ENCODE peak calls at places on chromosomes 12 and 14, in eight cellular contexts. X is left ventricle myocardium inferior, M is body of pancreas, V is colonic mucosa, F is fibroblast of lung, H is foreskin keratinocyte, K is transverse colon, L is tibial artery. A is an unnamed sample. For H3K27me3, the result is how much of the 10 kb centered on the place peaks cover.

GRCh38 chr14:69135133-69135532 is 17.8 kb downstream of the DCAF5 start:
- DNase-seq in X (no peak), M (no peak), V (no peak), F (no peak), H (no peak), K (no peak), L (no peak), A (no peak)

GRCh38 chr12:96121271-96121711 is 72.9 kb upstream of the ELK3 start:
- DNase-seq in X (no peak), M (peak), V (no peak), F (peak), H (no peak), K (no peak), L (no peak), A (no peak)

GRCh38 chr12:6943719-6944380 is at the start of the genes C12orf57 and RNU7-1:
- DNase-seq in X (peak), M (peak), V (peak), F (no peak), H (peak), K (peak), L (peak), A (peak)

GRCh38 chr14:100651999-100652508 is 64.8 kb upstream of the BEGAIN start:
- DNase-seq in X (no peak), M (peak), V (no peak), F (peak), H (peak), K (no peak), L (no peak), A (peak)

GRCh38 chr12:124861492-124861891 is 2.2 kb downstream of the SCARB1 start:
- DNase-seq in X (peak), M (peak), V (peak), F (peak), H (no peak), K (peak), L (peak), A (peak)

GRCh38 chr12:107847430-107847829 is 72.9 kb downstream of the ASCL4 start:
- DNase-seq in X (no peak), M (no peak), V (no peak), F (no peak), H (no peak), K (no peak), L (no peak), A (peak)

GRCh38 chr12:113242560-113242959 is 21.3 kb downstream of the TPCN1 start:
- DNase-seq in X (no peak), M (no peak), V (no peak), F (no peak), H (no peak), K (no peak), L (no peak), A (no peak)

GRCh38 chr14:76995279-76996035 is 33.1 kb downstream of the IRF2BPL start:
- DNase-seq in X (no peak), M (peak), V (no peak), F (no peak), H (no peak), K (no peak), L (no peak), A (no peak)

GRCh38 chr12:44015333-44015941 is 179.6 kb downstream of the TMEM117 start:
- DNase-seq in X (no peak), M (no peak), V (no peak), F (peak), H (peak), K (no peak), L (no peak), A (peak)

GRCh38 chr12:27293463-27293862 is 39.2 kb upstream of the BMAL2 start:
- DNase-seq in X (peak), M (peak), V (peak), F (peak), H (no peak), K (peak), L (no peak), A (no peak)

GRCh38 chr12:3544296-3544965 is 53.4 kb downstream of the PRMT8 start:
- DNase-seq in X (no peak), M (no peak), V (peak), F (no peak), H (no peak), K (no peak), L (no peak), A (no peak)

GRCh38 chr12:92703777-92704176 is 988 bp downstream of the PLEKHG7 start:
- DNase-seq in X (no peak), M (no peak), V (no peak), F (no peak), H (no peak), K (no peak), L (no peak), A (peak)

GRCh38 chr14:92780444-92780843 is 13.7 kb upstream of the GOLGA5 start:
- DNase-seq in X (no peak), M (no peak), V (no peak), F (peak), H (no peak), K (no peak), L (no peak), A (peak)

GRCh38 chr14:55373784-55374725 is 37.6 kb downstream of the ATG14 start:
- DNase-seq in X (no peak), M (no peak), V (no peak), F (no peak), H (peak), K (no peak), L (no peak), A (peak)

GRCh38 chr12:41439134-41439533 is 251.0 kb downstream of the PDZRN4 start:
- DNase-seq in X (no peak), M (no peak), V (no peak), F (no peak), H (no peak), K (no peak), L (no peak), A (no peak)

GRCh38 chr14:90500665-90501370 is 104.0 kb downstream of the CALM1 start:
- DNase-seq in X (no peak), M (no peak), V (no peak), F (no peak), H (no peak), K (no peak), L (no peak), A (no peak)

GRCh38 chr12:42180990-42181611 is 36.4 kb upstream of the GXYLT1 start:
- DNase-seq in X (no peak), M (no peak), V (no peak), F (peak), H (no peak), K (no peak), L (no peak), A (peak)

GRCh38 chr12:117845271-117845904 is 123.4 kb downstream of the KSR2 start:
- DNase-seq in X (no peak), M (no peak), V (no peak), F (no peak), H (no peak), K (no peak), L (no peak), A (no peak)

GRCh38 chr12:117853600-117853999 is 115.2 kb downstream of the KSR2 start:
- DNase-seq in X (no peak), M (no peak), V (peak), F (no peak), H (peak), K (peak), L (no peak), A (peak)

GRCh38 chr12:117854339-117855012 is 114.3 kb downstream of the KSR2 start:
- DNase-seq in X (no peak), M (peak), V (peak), F (peak), H (peak), K (peak), L (no peak), A (peak)

GRCh38 chr12:117847371-117847770 is 121.4 kb downstream of the KSR2 start:
- DNase-seq in X (no peak), M (no peak), V (no peak), F (no peak), H (no peak), K (no peak), L (no peak), A (no peak)

GRCh38 chr12:117850048-117850447 is 118.7 kb downstream of the KSR2 start:
- DNase-seq in X (no peak), M (peak), V (peak), F (peak), H (peak), K (no peak), L (no peak), A (peak)
- H3K27me3 ChIP-seq in X (half or more), M (under half), V (under half), F (under half), H (under half), K (under half), L (under half), A (under half)

GRCh38 chr12:46371718-46372130 is 849 bp downstream of the SLC38A2 start:
- DNase-seq in X (peak), M (peak), V (peak), F (peak), H (no peak), K (peak), L (peak), A (no peak)

GRCh38 chr12:46373303-46374182 is 970 bp upstream of the SLC38A2 start:
- DNase-seq in X (peak), M (peak), V (peak), F (peak), H (peak), K (peak), L (peak), A (no peak)

GRCh38 chr12:46372852-46373302 is 304 bp upstream of the SLC38A2 start:
- DNase-seq in X (no peak), M (no peak), V (peak), F (no peak), H (no peak), K (no peak), L (no peak), A (no peak)

GRCh38 chr12:46370792-46371717 is 1.5 kb downstream of the SLC38A2 start:
- DNase-seq in X (peak), M (peak), V (peak), F (peak), H (peak), K (peak), L (peak), A (no peak)

GRCh38 chr12:46372131-46372851 is at the start of gene SLC38A2:
- DNase-seq in X (peak), M (peak), V (peak), F (peak), H (peak), K (peak), L (peak), A (peak)
- TF ChIP-seq CTCF in X (no peak), M (no peak), V (no peak), F (no peak), H (no peak), K (no peak), L (no peak), A (no peak)

DNA sequence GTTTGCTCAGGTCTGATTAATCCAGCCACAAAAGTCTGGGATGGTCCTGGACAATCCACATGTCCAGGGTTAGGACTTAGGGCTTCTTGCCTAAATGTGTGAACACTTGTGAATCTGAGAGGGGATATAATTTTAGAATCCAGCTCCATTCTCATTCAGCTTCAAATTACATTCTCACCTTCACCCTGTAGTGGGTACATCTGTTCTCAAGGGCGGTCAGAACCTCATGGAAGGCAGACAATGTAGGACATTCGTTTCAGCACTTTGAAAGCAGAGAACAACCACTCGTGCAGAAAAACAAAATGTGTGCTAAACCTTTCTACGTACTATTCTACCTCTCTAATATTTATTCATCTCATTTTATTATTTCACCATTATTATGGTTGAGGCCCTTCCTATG is 1.2 kb downstream of the TMEM229B start:
- DNase-seq in X (no peak), M (no peak), V (no peak), F (no peak), H (no peak), K (no peak), L (no peak), A (no peak)
- H3K27me3 ChIP-seq in X (under half), M (under half), V (under half), F (under half), H (under half), K (under half), L (under half), A (under half)

GRCh38 chr12:90023207-90023870 is 314.7 kb upstream of the ATP2B1 start:
- DNase-seq in X (no peak), M (no peak), V (no peak), F (no peak), H (no peak), K (no peak), L (no peak), A (peak)
- TF ChIP-seq CTCF in X (no peak), M (no peak), V (no peak), F (no peak), H (no peak), K (no peak), L (no peak), A (no peak)

GRCh38 chr12:126112141-126112540 is 1046.9 kb downstream of the AACS start:
- DNase-seq in X (no peak), M (no peak), V (no peak), F (no peak), H (no peak), K (no peak), L (no peak), A (no peak)
- H3K27me3 ChIP-seq in X (under half), M (under half), V (under half), F (under half), H (under half), K (under half), L (under half), A (under half)